ENCODE peak calls at places on chromosomes 7 and 10, in nine cellular contexts. P is transverse colon, U is HL-60, I is HepG2, W is K562, A is Panc1, Q is spleen, G is breast epithelium, H is SK-N-SH. X is an unnamed sample.

GRCh38 chr10:15591431-15591830 is 128.3 kb downstream of the ITGA8 start:
- DNase-seq in P (no peak), U (no peak), I (no peak), W (no peak), A (no peak), Q (no peak), G (no peak), H (no peak), X (no peak)

GRCh38 chr10:126041804-126042231 is 145.5 kb downstream of the FANK1 start:
- DNase-seq in P (peak; percentile 71), U (peak; percentile 96), I (peak; percentile 37), W (no peak), A (no peak), Q (peak; percentile 94), G (no peak), H (peak; percentile 84), X (peak; percentile 87)

GRCh38 chr7:138475377-138475776 is 15.3 kb downstream of the TRIM24 start:
- DNase-seq in P (no peak), U (no peak), I (no peak), W (no peak), A (no peak), Q (no peak), G (no peak), H (no peak), X (no peak)

GRCh38 chr7:48154792-48155413 is 16.4 kb upstream of the ABCA13 start:
- DNase-seq in P (peak; percentile 74), U (peak; percentile 34), I (peak; percentile 73), W (no peak), A (peak; percentile 54), Q (no peak), G (no peak), H (peak; percentile 32), X (no peak)

GRCh38 chr10:43647576-43647975 is 1.1 kb downstream of the ZNF32 start:
- DNase-seq in P (no peak), U (no peak), I (peak; percentile 18), W (no peak), A (no peak), Q (no peak), G (no peak), H (no peak), X (no peak)

GRCh38 chr7:124723012-124723411 is 42.6 kb downstream of the GPR37 start:
- DNase-seq in P (no peak), U (no peak), I (peak; percentile 16), W (no peak), A (no peak), Q (no peak), G (no peak), H (no peak), X (no peak)

GRCh38 chr10:133044502-133044901 is 43.2 kb upstream of the ADGRA1 start:
- DNase-seq in P (no peak), U (no peak), I (no peak), W (no peak), A (no peak), Q (no peak), G (no peak), H (no peak), X (no peak)

GRCh38 chr10:6061056-6061455 is 1.1 kb downstream of the IL2RA start:
- DNase-seq in P (no peak), U (no peak), I (no peak), W (no peak), A (no peak), Q (no peak), G (no peak), H (no peak), X (peak; percentile 35)

GRCh38 chr7:80699030-80699638 is 60.7 kb downstream of the CD36 start:
- DNase-seq in P (no peak), U (no peak), I (peak; percentile 25), W (peak; percentile 23), A (peak; percentile 78), Q (no peak), G (no peak), H (peak; percentile 36), X (no peak)

GRCh38 chr10:118592675-118593330 is 2.6 kb downstream of the PRLHR start:
- DNase-seq in P (no peak), U (no peak), I (no peak), W (no peak), A (no peak), Q (no peak), G (no peak), H (no peak), X (no peak)

GRCh38 chr7:41702635-41703371 is at the start of gene INHBA:
- DNase-seq in P (no peak), U (no peak), I (no peak), W (no peak), A (no peak), Q (no peak), G (no peak), H (peak; percentile 21), X (no peak)

GRCh38 chr10:59865101-59865500 is 41.3 kb downstream of the CCDC6 start:
- DNase-seq in P (peak; percentile 69), U (peak; percentile 23), I (peak; percentile 33), W (peak; percentile 55), A (no peak), Q (no peak), G (no peak), H (no peak), X (no peak)

GRCh38 chr7:81159402-81159801 is 240.6 kb upstream of the SEMA3C start:
- DNase-seq in P (no peak), U (no peak), I (peak; percentile 65), W (peak; percentile 35), A (no peak), Q (no peak), G (no peak), H (peak; percentile 24), X (no peak)

GRCh38 chr7:148718431-148718830 is 19.7 kb downstream of the CUL1 start:
- DNase-seq in P (no peak), U (no peak), I (no peak), W (no peak), A (no peak), Q (no peak), G (no peak), H (no peak), X (no peak)

GRCh38 chr7:42869131-42870020 is 42.5 kb downstream of the C7orf25 start:
- DNase-seq in P (no peak), U (no peak), I (no peak), W (peak; percentile 19), A (no peak), Q (no peak), G (no peak), H (no peak), X (no peak)

GRCh38 chr10:88156341-88156740 is 292.9 kb downstream of the PTEN start:
- DNase-seq in P (no peak), U (no peak), I (no peak), W (no peak), A (no peak), Q (no peak), G (no peak), H (no peak), X (no peak)

GRCh38 chr7:80499350-80499955 is 12.4 kb downstream of the GNAT3 start:
- DNase-seq in P (no peak), U (no peak), I (peak; percentile 72), W (no peak), A (peak; percentile 89), Q (no peak), G (no peak), H (no peak), X (no peak)

GRCh38 chr10:61028861-61029361 is 84.9 kb upstream of the RHOBTB1 start:
- DNase-seq in P (no peak), U (no peak), I (peak; percentile 30), W (no peak), A (no peak), Q (no peak), G (no peak), H (no peak), X (no peak)

GRCh38 chr10:4691776-4692175 is 134.2 kb upstream of the AKR1E2 start:
- DNase-seq in P (no peak), U (no peak), I (no peak), W (no peak), A (no peak), Q (no peak), G (no peak), H (no peak), X (no peak)

GRCh38 chr10:44978570-44979280 is at the start of gene DEPP1:
- DNase-seq in P (peak; percentile 94), U (no peak), I (peak; percentile 95), W (peak; percentile 90), A (peak; percentile 91), Q (peak; percentile 82), G (peak; percentile 94), H (peak; percentile 68), X (peak; percentile 92)
- H3K4me3 ChIP-seq in P (peak within 1 kb of the TSS; percentile 59), U (no peak within 1 kb of the TSS), I (peak within 1 kb of the TSS; percentile 89), W (no peak within 1 kb of the TSS), A (peak within 1 kb of the TSS; percentile 38), Q (peak within 1 kb of the TSS; percentile 34), G (peak within 1 kb of the TSS; percentile 74), H (peak within 1 kb of the TSS; percentile 61), X (peak within 1 kb of the TSS; percentile 44)

GRCh38 chr10:12212454-12212853 is 16.5 kb downstream of the CDC123 start:
- DNase-seq in P (no peak), U (no peak), I (no peak), W (no peak), A (no peak), Q (no peak), G (no peak), H (no peak), X (no peak)
- TF ChIP-seq POLR2AphosphoS5 in P (no peak), U (no peak), I (no peak), W (no peak), A (no peak), Q (no peak), G (no peak), H (no peak), X (no peak)

GRCh38 chr7:134730359-134730758 is 49.1 kb upstream of the CALD1 start:
- DNase-seq in P (no peak), U (no peak), I (no peak), W (no peak), A (no peak), Q (no peak), G (no peak), H (no peak), X (no peak)
- H3K4me3 ChIP-seq in P (no peak overlapping the region), U (no peak overlapping the region), I (no peak overlapping the region), W (no peak overlapping the region), A (no peak overlapping the region), Q (no peak overlapping the region), G (no peak overlapping the region), H (no peak overlapping the region), X (no peak overlapping the region)

DNA sequence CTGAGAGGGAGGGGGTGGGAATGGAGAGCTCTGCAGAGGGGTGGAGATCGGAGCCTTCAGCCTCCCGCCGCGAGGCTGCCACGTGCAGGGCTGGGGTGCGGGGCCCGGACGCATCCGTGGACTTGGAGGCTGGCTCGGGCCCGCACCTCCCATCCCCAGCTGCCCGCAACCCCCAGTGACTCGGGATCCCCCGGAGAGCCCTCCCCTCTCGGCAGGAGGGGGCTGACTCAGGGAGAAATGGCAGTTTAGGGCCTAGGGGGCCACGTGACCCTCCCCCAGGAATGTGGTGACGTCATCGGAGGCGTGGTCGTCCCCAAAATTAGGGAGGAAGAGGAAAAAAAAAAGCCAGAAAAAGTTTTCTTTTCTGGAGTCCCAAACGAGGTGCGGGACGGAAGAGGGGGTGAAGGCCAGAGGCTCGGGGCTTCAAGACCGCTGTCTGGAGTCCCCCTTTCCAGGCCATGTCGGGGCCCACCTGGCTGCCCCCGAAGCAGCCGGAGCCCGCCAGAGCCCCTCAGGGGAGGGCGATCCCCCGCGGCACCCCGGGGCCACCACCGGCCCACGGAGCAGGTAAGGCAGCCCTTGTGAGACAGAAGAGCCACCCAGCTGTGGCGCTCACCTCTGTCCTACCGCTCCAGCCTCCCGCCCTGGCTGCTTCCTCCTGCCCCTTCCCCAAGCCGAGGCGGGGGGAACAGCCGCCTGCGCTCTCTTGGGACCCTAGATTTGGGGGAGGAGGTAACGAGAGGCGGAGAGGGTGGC is at the start of gene TRIP6:
- DNase-seq in P (peak; percentile 87), U (peak; percentile 85), I (no peak), W (peak; percentile 99), A (no peak), Q (peak; percentile 86), G (peak; percentile 88), H (peak; percentile 59), X (peak; percentile 97)
- TF ChIP-seq POLR2AphosphoS5 in P (peak; percentile 31), U (peak; percentile 70), I (no peak), W (no peak), A (no peak), Q (peak; percentile 76), G (peak; percentile 58), H (no peak), X (peak; percentile 4)

X was measured in suprapubic skin.